ENCODE peak calls at places on chromosome 1, in eight cellular contexts. Y is ACHN; G is amniotic stem cell; P is HT-29; H is stimulated activated CD4-positive, alpha-beta T cell treated with anti-CD3 and anti-CD28 coated beads, Interleukin-4, amount 100 ng/mL, for 4 hours; Z is IMR-90; R is naive thymus-derived CD8-positive, alpha-beta T cell; F is pancreas. U is an unnamed sample.

GRCh38 chr1:48227165-48228013 is 4.9 kb downstream of the SLC5A9 start:
- DNase-seq in H (no peak), Y (no peak), G (no peak), Z (no peak), P (no peak), R (no peak), F (no peak), U (no peak)

GRCh38 chr1:1776672-1777393 is 1.4 kb downstream of the NADK start:
- DNase-seq in H (no peak), Z (no peak), R (no peak), Y (no peak), G (no peak), F (no peak), P (peak; percentile 26), U (no peak)

GRCh38 chr1:20389551-20389950 is 96.5 kb downstream of the CAMK2N1 start:
- DNase-seq in G (no peak), Z (no peak), Y (no peak), H (no peak), F (no peak), P (no peak), R (no peak), U (no peak)

GRCh38 chr1:39434797-39435395 is 56.5 kb upstream of the BMP8A start:
- DNase-seq in H (no peak), G (no peak), P (no peak), Z (peak; percentile 47), Y (peak; percentile 89), F (no peak), R (no peak), U (no peak)

GRCh38 chr1:182286761-182287160 is 104.8 kb downstream of the GLUL start:
- DNase-seq in H (no peak), P (no peak), Z (no peak), G (no peak), R (no peak), Y (no peak), F (no peak), U (no peak)

GRCh38 chr1:162347281-162347680 is 29.4 kb downstream of the SPATA46 start:
- DNase-seq in G (no peak), R (no peak), H (no peak), F (no peak), Z (no peak), P (peak; percentile 62), Y (no peak), U (no peak)

GRCh38 chr1:173328961-173329360 is 121.8 kb upstream of the TNFSF4 start:
- DNase-seq in P (no peak), R (no peak), F (no peak), Z (no peak), H (no peak), Y (no peak), G (no peak), U (no peak)

GRCh38 chr1:224592636-224593579 is 23.2 kb upstream of the CNIH3 start:
- DNase-seq in H (no peak), P (peak; percentile 34), Y (peak; percentile 97), Z (peak; percentile 88), F (no peak), G (no peak), R (no peak), U (no peak)

GRCh38 chr1:182087304-182087703 is 25.8 kb upstream of the ZNF648 start:
- DNase-seq in P (peak; percentile 81), R (no peak), F (no peak), H (no peak), G (no peak), Y (no peak), Z (no peak), U (no peak)

GRCh38 chr1:15214507-15214906 is 32.5 kb upstream of the FHAD1 start:
- DNase-seq in P (no peak), Y (no peak), H (no peak), G (no peak), Z (peak; percentile 55), R (no peak), F (no peak), U (no peak)

GRCh38 chr1:39490596-39491145 is 765 bp upstream of the BMP8A start:
- DNase-seq in Z (no peak), F (no peak), G (no peak), H (peak; percentile 6), P (peak; percentile 26), Y (no peak), R (no peak), U (no peak)

GRCh38 chr1:201938440-201939005 is 7.8 kb downstream of the LMOD1 start:
- DNase-seq in P (no peak), Z (no peak), R (no peak), G (no peak), H (no peak), Y (no peak), F (no peak), U (no peak)

GRCh38 chr1:14265515-14265914 is 333.0 kb upstream of the KAZN start:
- DNase-seq in R (no peak), H (no peak), F (no peak), Y (no peak), Z (no peak), G (no peak), P (no peak), U (no peak)

U was measured in prostate gland.